ENCODE peak calls at places on chromosomes 11 and 22, in four cellular contexts. Z is GM12891, H is K562, W is GM12878. R is an unnamed sample.

GRCh38 chr11:128513915-128514681 is 73.3 kb downstream of the ETS1 start:
- DNase-seq in Z (no peak), H (no peak), W (no peak), R (no peak)

GRCh38 chr22:46674367-46674781 is 54.2 kb downstream of the GRAMD4 start:
- DNase-seq in Z (peak; percentile 71), H (no peak), W (no peak), R (peak; percentile 32)

GRCh38 chr11:11849127-11849746 is 7.5 kb downstream of the USP47 start:
- DNase-seq in Z (no peak), H (peak; percentile 42), W (peak; percentile 38), R (peak; percentile 72)

GRCh38 chr11:1442163-1442562 is 44.4 kb downstream of the MOB2 start:
- DNase-seq in Z (no peak), H (peak; percentile 60), W (no peak), R (no peak)

GRCh38 chr22:47110817-47111443 is 348.5 kb downstream of the TBC1D22A start:
- DNase-seq in Z (no peak), H (no peak), W (no peak), R (no peak)

GRCh38 chr22:36761553-36762240 is 14.2 kb downstream of the IFT27 start:
- DNase-seq in Z (no peak), H (no peak), W (no peak), R (no peak)

GRCh38 chr11:68959465-68960298 is 21.1 kb downstream of the MRGPRD start:
- DNase-seq in Z (no peak), H (no peak), W (no peak), R (no peak)

GRCh38 chr22:33057363-33057995 is 702 bp downstream of the SYN3 start:
- DNase-seq in Z (no peak), H (no peak), W (no peak), R (no peak)

GRCh38 chr11:63614136-63614664 is at the start of gene PLAAT3:
- DNase-seq in Z (peak; percentile 37), H (peak; percentile 87), W (no peak), R (no peak)

GRCh38 chr11:65003282-65003681 is 6.5 kb upstream of the BATF2 start:
- DNase-seq in Z (no peak), H (no peak), W (no peak), R (no peak)

GRCh38 chr11:27720277-27720830 is 20.1 kb upstream of the BDNF start:
- DNase-seq in Z (no peak), H (peak; percentile 52), W (no peak), R (no peak)

GRCh38 chr11:83566948-83567347 is 280.8 kb upstream of the CCDC90B start:
- DNase-seq in Z (no peak), H (no peak), W (no peak), R (no peak)

GRCh38 chr11:135074397-135074998 is 662.5 kb upstream of the B3GAT1 start:
- DNase-seq in Z (no peak), H (no peak), W (no peak), R (no peak)

GRCh38 chr11:83319346-83319745 is 33.2 kb upstream of the CCDC90B start:
- DNase-seq in Z (no peak), H (no peak), W (no peak), R (no peak)

GRCh38 chr11:60328460-60328859 is 1.4 kb downstream of the MS4A6E start:
- DNase-seq in Z (no peak), H (no peak), W (no peak), R (no peak)

GRCh38 chr11:112928136-112928535 is 33.1 kb upstream of the NCAM1 start:
- DNase-seq in Z (no peak), H (no peak), W (no peak), R (no peak)

GRCh38 chr11:7512525-7513209 is 1.1 kb upstream of the PPFIBP2 start:
- DNase-seq in Z (peak; percentile 52), H (no peak), W (no peak), R (peak; percentile 77)

GRCh38 chr11:47980093-47980906 is at the start of gene PTPRJ:
- DNase-seq in Z (peak; percentile 70), H (peak; percentile 89), W (no peak), R (peak; percentile 45)

GRCh38 chr11:79503028-79503427 is 62.2 kb upstream of the TENM4 start:
- DNase-seq in Z (no peak), H (no peak), W (no peak), R (no peak)

GRCh38 chr11:16148301-16148787 is 208.0 kb downstream of the SOX6 start:
- DNase-seq in Z (no peak), H (no peak), W (no peak), R (no peak)

GRCh38 chr11:17594686-17595192 is 47.7 kb downstream of the OTOG start:
- DNase-seq in Z (no peak), H (no peak), W (no peak), R (no peak)

GRCh38 chr11:97993565-97993964 is 1027.2 kb upstream of the CNTN5 start:
- DNase-seq in Z (no peak), H (no peak), W (no peak), R (no peak)

GRCh38 chr11:67262731-67263675 is 3.3 kb upstream of the GRK2 start:
- DNase-seq in Z (peak; percentile 79), H (peak; percentile 80), W (no peak), R (peak; percentile 93)

GRCh38 chr22:35894937-35895708 is 133.5 kb downstream of the RBFOX2 start:
- DNase-seq in Z (no peak), H (no peak), W (no peak), R (no peak)

GRCh38 chr22:44449061-44449682 is 48.9 kb downstream of the RTL6 start:
- DNase-seq in Z (no peak), H (peak; percentile 12), W (no peak), R (peak; percentile 42)

GRCh38 chr11:75768112-75768908 is at the start of gene DGAT2:
- DNase-seq in Z (peak; percentile 91), H (peak; percentile 93), W (peak; percentile 47), R (peak; percentile 66)

GRCh38 chr22:37806409-37807338 is 1.1 kb upstream of the GCAT start:
- DNase-seq in Z (no peak), H (no peak), W (no peak), R (no peak)

GRCh38 chr22:36331912-36332622 is 55.7 kb downstream of the MYH9 start:
- DNase-seq in Z (no peak), H (no peak), W (peak; percentile 40), R (peak; percentile 76)

GRCh38 chr11:66192181-66192888 is 76.1 kb upstream of the RAB1B start:
- DNase-seq in Z (no peak), H (no peak), W (no peak), R (no peak)

GRCh38 chr22:49515486-49515885 is 312.2 kb downstream of the BRD1 start:
- DNase-seq in Z (no peak), H (no peak), W (no peak), R (peak; percentile 17)

GRCh38 chr22:20441631-20442484 is 4.2 kb upstream of the SCARF2 start:
- DNase-seq in Z (no peak), H (no peak), W (no peak), R (peak; percentile 57)

GRCh38 chr11:27910186-27910941 is 197.6 kb downstream of the KIF18A start:
- DNase-seq in Z (no peak), H (no peak), W (no peak), R (no peak)

GRCh38 chr22:33476716-33477115 is 418.5 kb upstream of the SYN3 start:
- DNase-seq in Z (no peak), H (no peak), W (no peak), R (no peak)

GRCh38 chr11:69196322-69197169 is 40.8 kb downstream of the SMIM38 start:
- DNase-seq in Z (no peak), H (no peak), W (no peak), R (no peak)

GRCh38 chr22:48828688-48829087 is 999.0 kb downstream of the BRD1 start:
- DNase-seq in Z (no peak), H (no peak), W (no peak), R (no peak)

GRCh38 chr22:49677495-49677889 is 150.2 kb downstream of the BRD1 start:
- DNase-seq in Z (no peak), H (no peak), W (no peak), R (no peak)

GRCh38 chr11:109073032-109073822 is 348.8 kb upstream of the C11orf87 start:
- DNase-seq in Z (no peak), H (no peak), W (no peak), R (no peak)

GRCh38 chr11:109077340-109077927 is 344.6 kb upstream of the C11orf87 start:
- DNase-seq in Z (no peak), H (no peak), W (no peak), R (no peak)

GRCh38 chr11:109076870-109077269 is 345.1 kb upstream of the C11orf87 start:
- DNase-seq in Z (no peak), H (no peak), W (no peak), R (no peak)

GRCh38 chr11:109071712-109072524 is 350.1 kb upstream of the C11orf87 start:
- DNase-seq in Z (no peak), H (no peak), W (no peak), R (no peak)

DNA sequence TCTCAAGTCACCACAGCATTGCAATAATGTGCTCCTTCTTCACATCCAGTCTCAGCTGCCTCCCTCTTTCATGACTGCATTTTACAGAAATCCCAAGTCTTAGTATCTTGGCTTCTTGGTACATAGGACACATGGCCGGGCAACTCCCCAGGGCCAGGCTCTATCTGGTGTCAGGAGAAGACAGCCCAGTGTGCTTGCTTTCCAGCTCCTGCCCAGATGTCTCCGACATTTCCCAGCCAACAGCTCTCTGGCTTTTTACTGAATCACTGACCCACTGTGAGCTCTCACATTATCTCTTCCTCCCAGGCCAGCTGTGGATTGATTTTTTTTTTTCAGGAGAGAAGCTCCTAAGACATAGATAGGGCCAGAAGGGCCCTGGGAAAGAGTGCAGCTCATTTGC is 346.0 kb upstream of the C11orf87 start:
- DNase-seq in Z (no peak), H (no peak), W (no peak), R (no peak)
- TF ChIP-seq SPI1 in Z (no peak), H (no peak), W (no peak), R (no peak)

GRCh38 chr22:31491218-31491962 is 1.7 kb upstream of the EIF4ENIF1 start:
- DNase-seq in Z (no peak), H (no peak), W (no peak), R (no peak)

GRCh38 chr22:31489632-31490495 is at the start of gene EIF4ENIF1:
- DNase-seq in Z (peak; percentile 88), H (peak; percentile 89), W (no peak), R (peak; percentile 86)

GRCh38 chr22:31488988-31489617 is 539 bp downstream of the EIF4ENIF1 start:
- DNase-seq in Z (peak; percentile 41), H (no peak), W (no peak), R (no peak)

GRCh38 chr22:31492151-31492550 is 2.5 kb upstream of the EIF4ENIF1 start:
- DNase-seq in Z (no peak), H (no peak), W (no peak), R (no peak)

GRCh38 chr22:31490496-31490925 is 869 bp upstream of the EIF4ENIF1 start:
- DNase-seq in Z (peak; percentile 62), H (peak; percentile 21), W (peak; percentile 97), R (peak; percentile 96)
- TF ChIP-seq SPI1 in Z (peak; percentile 100), H (peak; percentile 100), W (peak; percentile 100), R (peak; percentile 100)

GRCh38 chr22:29344137-29344536 is 28.6 kb upstream of the RASL10A start:
- DNase-seq in Z (no peak), H (no peak), W (no peak), R (no peak)

GRCh38 chr22:29342577-29343312 is 27.2 kb upstream of the RASL10A start:
- DNase-seq in Z (no peak), H (peak; percentile 23), W (no peak), R (no peak)

GRCh38 chr22:29341849-29342127 is 26.3 kb upstream of the RASL10A start:
- DNase-seq in Z (no peak), H (no peak), W (no peak), R (peak; percentile 7)

GRCh38 chr22:29342177-29342576 is 26.7 kb upstream of the RASL10A start:
- DNase-seq in Z (no peak), H (no peak), W (no peak), R (no peak)

GRCh38 chr22:29343313-29343805 is 27.9 kb upstream of the RASL10A start:
- DNase-seq in Z (no peak), H (no peak), W (no peak), R (no peak)
- TF ChIP-seq SPI1 in Z (no peak), H (no peak), W (no peak), R (no peak)

GRCh38 chr11:32792948-32793475 is 1.4 kb downstream of the CCDC73 start:
- DNase-seq in Z (peak; percentile 8), H (peak; percentile 39), W (peak; percentile 26), R (peak; percentile 44)
- TF ChIP-seq SPI1 in Z (peak; percentile 4), H (no peak), W (no peak), R (peak; percentile 5)